ENCODE peak calls at places on chromosomes 6 and 20, in seven cellular contexts. V is SK-N-SH, F is GM12892, E is HepG2, Z is GM12878, O is K562, L is H1. R is an unnamed sample.

GRCh38 chr6:2754396-2754795 is 3.7 kb upstream of the MYLK4 start:
- DNase-seq in O (no peak), V (no peak), F (no peak), Z (no peak), L (no peak), E (no peak), R (no peak)

GRCh38 chr6:70270287-70271005 is 32.4 kb downstream of the COL9A1 start:
- DNase-seq in F (no peak), L (no peak), Z (peak), V (no peak), E (no peak), O (no peak), R (no peak)

GRCh38 chr20:57782631-57783041 is 72.8 kb upstream of the PMEPA1 start:
- DNase-seq in O (no peak), F (no peak), V (peak), E (no peak), Z (no peak), L (no peak), R (no peak)

GRCh38 chr20:896626-897025 is 19.5 kb downstream of the ANGPT4 start:
- DNase-seq in E (no peak), Z (no peak), L (no peak), F (no peak), V (no peak), O (no peak), R (no peak)

GRCh38 chr6:89411269-89412070 is 603 bp downstream of the RRAGD start:
- DNase-seq in L (peak), V (peak), E (no peak), Z (no peak), F (peak), O (peak), R (peak)

GRCh38 chr6:170263410-170263809 is 27.5 kb downstream of the DLL1 start:
- DNase-seq in O (no peak), E (no peak), F (no peak), V (no peak), L (no peak), Z (no peak), R (no peak)

GRCh38 chr20:63641146-63641791 is 12.0 kb downstream of the STMN3 start:
- DNase-seq in O (no peak), L (no peak), F (no peak), Z (no peak), V (no peak), E (no peak), R (no peak)

GRCh38 chr6:147135211-147135672 is 69.0 kb upstream of the STXBP5 start:
- DNase-seq in E (no peak), Z (no peak), O (peak), V (no peak), L (no peak), F (no peak), R (no peak)

GRCh38 chr6:111154981-111155380 is 67.7 kb downstream of the SLC16A10 start:
- DNase-seq in F (no peak), Z (no peak), L (no peak), V (no peak), E (no peak), O (no peak), R (no peak)

GRCh38 chr20:19992996-19993908 is 23.9 kb upstream of the NAA20 start:
- DNase-seq in V (peak), E (peak), L (no peak), O (no peak), F (no peak), Z (no peak), R (no peak)

GRCh38 chr20:49674383-49675352 is 39.0 kb downstream of the B4GALT5 start:
- DNase-seq in Z (no peak), V (no peak), E (peak), O (no peak), L (no peak), F (no peak), R (no peak)

GRCh38 chr6:22147983-22148797 is 148.6 kb downstream of the PRL start:
- DNase-seq in V (peak), E (peak), O (no peak), L (no peak), F (no peak), Z (no peak), R (no peak)

GRCh38 chr6:34714663-34715062 is 18.1 kb upstream of the ILRUN start:
- DNase-seq in L (no peak), O (no peak), F (no peak), E (no peak), V (no peak), Z (no peak), R (no peak)

GRCh38 chr6:21871831-21872230 is 278.3 kb downstream of the SOX4 start:
- DNase-seq in O (no peak), F (no peak), L (no peak), V (no peak), Z (no peak), E (no peak), R (no peak)

GRCh38 chr20:1509237-1509636 is 18.0 kb upstream of the SIRPB2 start:
- DNase-seq in V (peak), E (peak), F (no peak), Z (no peak), L (no peak), O (no peak), R (no peak)

GRCh38 chr6:150741633-150742200 is 123.8 kb upstream of the MTHFD1L start:
- DNase-seq in Z (no peak), O (no peak), F (no peak), V (no peak), E (peak), L (no peak), R (no peak)

GRCh38 chr6:30744054-30744805 is at the start of gene IER3:
- DNase-seq in L (peak), E (peak), O (peak), Z (no peak), V (no peak), F (peak), R (no peak)

GRCh38 chr6:152671146-152671545 is 26.6 kb upstream of the MYCT1 start:
- DNase-seq in F (no peak), Z (no peak), E (no peak), O (no peak), L (no peak), V (no peak), R (no peak)

GRCh38 chr6:107046316-107046715 is 18.3 kb downstream of the MTRES1 start:
- DNase-seq in F (no peak), V (peak), L (no peak), Z (no peak), E (no peak), O (no peak), R (no peak)

GRCh38 chr6:34922177-34922663 is 33.2 kb downstream of the ANKS1A start:
- DNase-seq in E (peak), O (no peak), F (no peak), Z (no peak), V (no peak), L (no peak), R (no peak)

GRCh38 chr6:77124604-77125003 is 338.7 kb downstream of the HTR1B start:
- DNase-seq in E (no peak), F (no peak), O (no peak), L (no peak), Z (no peak), V (no peak), R (no peak)

GRCh38 chr6:92043782-92044181 is 1375.6 kb downstream of the EPHA7 start:
- DNase-seq in L (no peak), O (no peak), Z (no peak), V (no peak), E (no peak), F (no peak), R (no peak)

GRCh38 chr6:72553531-72554202 is 68.2 kb upstream of the KCNQ5 start:
- DNase-seq in F (no peak), L (no peak), V (no peak), E (no peak), O (peak), Z (no peak), R (no peak)

GRCh38 chr6:155530219-155530834 is 74.7 kb upstream of the NOX3 start:
- DNase-seq in Z (no peak), V (peak), L (no peak), E (peak), O (no peak), F (no peak), R (peak)

DNA sequence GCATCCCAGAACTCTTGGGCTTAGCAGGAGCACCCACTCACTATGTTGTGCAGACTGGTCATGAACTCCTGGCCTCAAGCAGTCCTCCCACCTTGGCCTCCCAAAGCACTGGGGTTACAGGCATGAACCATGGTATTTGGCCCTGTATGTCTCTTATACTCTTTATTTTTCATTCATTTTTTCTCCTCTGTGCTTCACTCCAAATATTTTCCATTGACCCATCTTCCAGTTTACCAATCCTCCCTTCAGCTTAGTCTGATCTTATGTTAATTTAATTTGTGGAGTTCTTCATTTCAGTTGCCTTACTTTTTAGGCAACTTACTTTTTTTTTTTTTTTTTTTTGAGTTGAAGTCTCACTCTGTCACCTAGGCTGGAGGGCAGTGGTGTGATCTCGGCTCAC is 79.5 kb downstream of the EZR start:
- DNase-seq in O (no peak), F (no peak), Z (no peak), E (no peak), L (no peak), V (no peak), R (no peak)
- TF ChIP-seq TAF1 in O (no peak), F (no peak), Z (no peak), E (no peak), L (no peak), V (no peak), R (no peak)

DNA sequence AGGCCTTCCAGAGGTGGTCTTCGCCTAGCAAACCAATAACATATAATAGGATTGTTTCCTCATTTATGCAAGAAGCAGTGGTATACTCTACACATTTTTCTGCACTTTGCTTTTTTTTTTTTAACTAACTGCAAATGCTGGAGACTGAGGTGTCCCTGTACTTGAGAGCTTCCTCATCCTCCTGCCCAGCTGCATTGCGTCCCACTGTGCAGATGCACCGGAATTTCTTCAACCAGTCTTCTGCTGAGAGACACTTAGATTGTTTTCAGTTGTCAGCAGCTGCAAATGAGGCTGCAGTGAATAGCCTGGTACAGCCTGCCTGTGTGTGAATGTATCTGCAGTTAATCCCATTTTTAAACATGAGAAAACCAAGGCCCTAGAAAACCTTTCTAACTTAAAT is 11.5 kb downstream of the FGD2 start:
- DNase-seq in L (no peak), O (no peak), Z (no peak), V (no peak), F (no peak), E (no peak), R (no peak)
- TF ChIP-seq TAF1 in L (no peak), O (no peak), Z (no peak), V (no peak), F (no peak), E (no peak), R (no peak)

GRCh38 chr20:10673176-10673830 is 496 bp downstream of the JAG1 start:
- DNase-seq in F (peak), O (peak), V (peak), Z (no peak), L (peak), E (no peak), R (no peak)
- TF ChIP-seq TAF1 in F (no peak), O (no peak), V (no peak), Z (no peak), L (no peak), E (no peak), R (no peak)

GRCh38 chr6:42403415-42403814 is 48.3 kb downstream of the TRERF1 start:
- DNase-seq in Z (no peak), O (no peak), F (no peak), L (no peak), V (no peak), E (no peak), R (no peak)

GRCh38 chr6:42406296-42407280 is 45.1 kb downstream of the TRERF1 start:
- DNase-seq in V (no peak), L (no peak), E (no peak), F (no peak), O (no peak), Z (no peak), R (no peak)

GRCh38 chr6:42403831-42404230 is 47.9 kb downstream of the TRERF1 start:
- DNase-seq in L (no peak), V (no peak), O (no peak), Z (no peak), F (no peak), E (no peak), R (no peak)

GRCh38 chr6:42404494-42404893 is 47.2 kb downstream of the TRERF1 start:
- DNase-seq in O (peak), F (no peak), L (no peak), Z (no peak), V (no peak), E (no peak), R (no peak)

DNA sequence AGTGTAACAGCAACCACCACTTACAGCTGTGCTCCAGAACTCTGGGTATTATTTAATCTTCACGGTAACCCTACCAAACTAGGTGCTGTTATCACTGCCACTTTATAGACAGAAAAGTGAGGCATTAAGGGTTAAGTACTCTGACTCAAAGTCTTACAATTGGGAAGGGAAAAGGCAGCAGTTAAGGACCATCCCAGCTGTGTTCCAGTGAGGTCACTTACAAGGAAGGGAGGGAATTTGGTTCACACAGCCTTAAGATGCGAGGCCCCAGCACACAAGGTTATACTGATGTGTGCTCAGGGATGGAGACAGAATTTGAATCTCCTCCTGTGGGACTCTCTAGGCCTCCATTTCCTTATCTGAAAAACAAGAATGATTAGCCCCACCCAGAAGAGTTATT is 46.7 kb downstream of the TRERF1 start:
- DNase-seq in O (no peak), L (no peak), V (no peak), E (no peak), F (no peak), Z (no peak), R (no peak)
- TF ChIP-seq TAF1 in O (no peak), L (no peak), V (no peak), E (no peak), F (no peak), Z (no peak), R (no peak)

DNA sequence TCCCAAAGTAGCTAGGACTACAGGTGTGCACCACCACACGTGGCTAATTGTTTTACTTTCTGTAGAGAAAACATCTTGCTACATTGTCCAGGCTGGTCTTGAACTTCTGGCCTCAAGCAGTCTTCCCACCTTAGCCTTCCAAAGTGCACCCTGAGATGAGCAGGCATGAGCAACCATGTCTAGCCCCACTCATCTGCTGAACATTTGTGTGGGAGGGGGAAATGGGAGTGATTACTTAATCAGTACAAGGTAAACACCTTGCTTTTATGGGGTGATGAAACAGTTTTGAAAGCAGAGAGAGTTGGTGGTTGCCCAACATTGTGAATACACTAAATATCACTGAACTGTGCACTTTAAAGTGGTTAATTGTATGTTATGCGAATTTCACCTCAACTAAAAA is 5.3 kb downstream of the APMAP start:
- DNase-seq in F (no peak), Z (no peak), E (peak), V (no peak), O (no peak), L (no peak), R (no peak)
- TF ChIP-seq TAF1 in F (no peak), Z (no peak), E (no peak), V (no peak), O (no peak), L (no peak), R (no peak)

R was measured in GM12891.